ENCODE peak calls at places on chromosomes 3 and 15, in four cellular contexts. X is pancreas, V is HL-60, T is bronchial epithelial cell. F is an unnamed sample. For H3K27me3, the result is how much of the 10 kb centered on the place peaks cover.

GRCh38 chr15:77528290-77528967 is 104.3 kb downstream of the LINGO1 start:
- DNase-seq in X (no peak), V (no peak), T (no peak), F (no peak)

GRCh38 chr3:124467980-124468902 is 262.0 kb upstream of the UMPS start:
- DNase-seq in X (no peak), V (peak), T (peak), F (no peak)

GRCh38 chr15:73681073-73681472 is 3.1 kb upstream of the CD276 start:
- DNase-seq in X (no peak), V (no peak), T (no peak), F (no peak)

GRCh38 chr15:58583171-58583908 is 151.5 kb downstream of the LIPC start:
- DNase-seq in X (no peak), V (no peak), T (no peak), F (no peak)

GRCh38 chr3:69250014-69250413 is 127.6 kb upstream of the LMOD3 start:
- DNase-seq in X (peak), V (no peak), T (no peak), F (peak)

GRCh38 chr3:107216711-107217110 is 160.5 kb upstream of the CCDC54 start:
- DNase-seq in X (no peak), V (no peak), T (peak), F (no peak)

GRCh38 chr3:194058189-194058571 is 77.8 kb upstream of the HES1 start:
- DNase-seq in X (peak), V (no peak), T (peak), F (no peak)

GRCh38 chr15:68599560-68600071 is 20.8 kb downstream of the CORO2B start:
- DNase-seq in X (no peak), V (no peak), T (no peak), F (no peak)

GRCh38 chr3:130661116-130661515 is 85.5 kb downstream of the PIK3R4 start:
- DNase-seq in X (no peak), V (no peak), T (peak), F (no peak)

GRCh38 chr3:142210608-142211007 is 14.8 kb downstream of the GK5 start:
- DNase-seq in X (no peak), V (no peak), T (no peak), F (no peak)

GRCh38 chr3:57557088-57557537 is 1.0 kb downstream of the PDE12 start:
- DNase-seq in X (no peak), V (no peak), T (peak), F (peak)

GRCh38 chr3:146709969-146710368 is 104.8 kb upstream of the PLSCR5 start:
- DNase-seq in X (no peak), V (no peak), T (peak), F (no peak)

GRCh38 chr3:53114011-53114400 is 16.2 kb downstream of the RFT1 start:
- DNase-seq in X (peak), V (peak), T (peak), F (peak)

GRCh38 chr15:83248944-83249343 is 35.5 kb downstream of the BNC1 start:
- DNase-seq in X (no peak), V (no peak), T (no peak), F (no peak)

GRCh38 chr3:129824926-129825541 is 68.5 kb downstream of the TMCC1 start:
- DNase-seq in X (peak), V (peak), T (peak), F (no peak)

GRCh38 chr3:156274791-156275190 is 154.4 kb downstream of the KCNAB1 start:
- DNase-seq in X (no peak), V (no peak), T (no peak), F (no peak)

GRCh38 chr3:73592154-73592877 is 32.4 kb downstream of the PDZRN3 start:
- DNase-seq in X (no peak), V (no peak), T (no peak), F (no peak)

GRCh38 chr15:57251941-57252340 is 124.4 kb upstream of the CGNL1 start:
- DNase-seq in X (no peak), V (no peak), T (no peak), F (no peak)

GRCh38 chr3:156489462-156489911 is 65.4 kb downstream of the SSR3 start:
- DNase-seq in X (no peak), V (no peak), T (peak), F (no peak)

GRCh38 chr3:110413807-110414748 is 657.5 kb upstream of the NECTIN3 start:
- DNase-seq in X (no peak), V (no peak), T (peak), F (no peak)

GRCh38 chr3:175398676-175399075 is 539.5 kb downstream of the NAALADL2 start:
- DNase-seq in X (no peak), V (no peak), T (peak), F (no peak)

GRCh38 chr3:180804871-180805430 is 107.5 kb upstream of the FXR1 start:
- DNase-seq in X (no peak), V (no peak), T (peak), F (no peak)

GRCh38 chr3:46669191-46669999 is 24.1 kb downstream of the ALS2CL start:
- DNase-seq in X (no peak), V (no peak), T (no peak), F (no peak)

GRCh38 chr15:36936652-36937051 is 163.7 kb downstream of the MEIS2 start:
- DNase-seq in X (no peak), V (no peak), T (no peak), F (no peak)

GRCh38 chr15:99928429-99928981 is 195.3 kb upstream of the LYSMD4 start:
- DNase-seq in X (peak), V (peak), T (peak), F (peak)

GRCh38 chr15:73926191-73927002 is at the start of gene LOXL1:
- DNase-seq in X (peak), V (no peak), T (peak), F (no peak)

DNA sequence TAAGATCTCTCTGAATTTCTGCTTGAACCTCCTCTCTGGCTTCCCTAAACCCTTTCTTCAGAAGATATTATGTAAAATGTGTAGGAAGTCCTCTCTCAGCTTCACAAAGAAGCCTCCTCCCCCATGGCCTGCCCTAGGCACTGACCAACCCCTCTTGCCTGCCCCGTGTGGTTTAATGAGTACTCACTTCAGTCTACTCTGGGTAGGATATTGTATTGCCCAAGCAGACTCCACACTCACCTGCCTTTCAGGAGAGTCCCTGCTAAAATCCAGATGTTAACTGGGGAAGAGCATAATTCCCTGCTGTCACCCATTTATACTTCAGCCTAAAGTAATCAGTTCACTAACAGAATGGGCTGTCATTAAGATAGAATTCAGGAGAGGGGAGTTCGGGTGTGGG is 2.6 kb upstream of the AGBL1 start:
- DNase-seq in X (no peak), V (no peak), T (no peak), F (no peak)
- TF ChIP-seq CTCF in X (no peak), V (no peak), T (no peak), F (no peak)

GRCh38 chr3:98532709-98533571 is 1.2 kb downstream of the GPR15 start:
- DNase-seq in X (no peak), V (no peak), T (no peak), F (no peak)

GRCh38 chr3:98536456-98537017 is 4.8 kb downstream of the GPR15 start:
- DNase-seq in X (no peak), V (no peak), T (peak), F (no peak)

GRCh38 chr3:98532275-98532637 is 478 bp downstream of the GPR15 start:
- DNase-seq in X (no peak), V (no peak), T (no peak), F (no peak)

GRCh38 chr3:98534734-98535133 is 3.0 kb downstream of the GPR15 start:
- DNase-seq in X (no peak), V (no peak), T (no peak), F (no peak)

GRCh38 chr3:98534168-98534567 is 2.4 kb downstream of the GPR15 start:
- DNase-seq in X (no peak), V (no peak), T (no peak), F (no peak)
- H3K27me3 ChIP-seq in X (under half), V (under half), T (under half), F (under half)

DNA sequence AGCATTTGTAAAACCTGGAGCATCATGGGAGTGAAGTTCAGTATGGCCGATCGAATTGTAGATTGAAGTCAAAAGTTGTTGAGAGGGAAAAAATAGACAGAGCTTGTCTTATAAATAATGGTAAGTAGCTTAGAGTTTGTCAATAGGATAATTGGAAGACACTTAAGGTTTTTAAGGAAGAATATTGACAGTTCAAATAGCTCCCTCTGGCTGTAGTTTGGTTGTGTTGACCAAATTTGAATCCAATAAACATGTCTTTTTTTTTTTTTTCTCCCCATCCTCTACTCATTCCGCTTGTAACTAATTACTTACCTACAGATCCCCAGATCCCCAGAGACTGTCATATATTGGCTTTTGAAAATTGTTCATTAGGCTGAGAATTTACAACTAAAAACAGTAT is 677.0 kb downstream of the AGBL1 start:
- DNase-seq in X (no peak), V (no peak), T (peak), F (no peak)
- TF ChIP-seq CTCF in X (no peak), V (no peak), T (no peak), F (no peak)

GRCh38 chr3:13042127-13042931 is 30.9 kb downstream of the IQSEC1 start:
- DNase-seq in X (no peak), V (no peak), T (no peak), F (no peak)
- H3K27me3 ChIP-seq in X (under half), V (under half), T (under half), F (under half)

F was measured in CD4-positive, alpha-beta T cell.